ENCODE peak calls at places on chromosomes 4 and X, in nine cellular contexts. One of them, this sample, is unnamed.

GRCh38 chr4:146960634-146961033 is 15.0 kb upstream of the TTC29 start:
- DNase-seq in CD8-positive, alpha-beta memory T cell: no peak
- DNase-seq in sciatic nerve: no peak
- DNase-seq in A673: no peak
- DNase-seq in hepatic stellate cell: no peak
- DNase-seq in GM04504: no peak
- DNase-seq in activated T-cell treated with anti-CD3 and anti-CD28 coated beads, Interleukin-2, amount 50 U/mL, for 72 hours: no peak
- DNase-seq in fibroblast of lung: no peak
- DNase-seq in non-pigmented ciliary epithelial cell: no peak
- DNase-seq in this sample: no peak

GRCh38 chr4:32161382-32161781 is 1441.2 kb downstream of the PCDH7 start:
- DNase-seq in non-pigmented ciliary epithelial cell: no peak
- DNase-seq in fibroblast of lung: peak
- DNase-seq in activated T-cell treated with anti-CD3 and anti-CD28 coated beads, Interleukin-2, amount 50 U/mL, for 72 hours: no peak
- DNase-seq in hepatic stellate cell: no peak
- DNase-seq in sciatic nerve: no peak
- DNase-seq in CD8-positive, alpha-beta memory T cell: no peak
- DNase-seq in GM04504: no peak
- DNase-seq in A673: peak
- DNase-seq in this sample: no peak

GRCh38 chr4:140372607-140373327 is 679 bp upstream of the SCOC start:
- DNase-seq in fibroblast of lung: no peak
- DNase-seq in hepatic stellate cell: peak
- DNase-seq in A673: peak
- DNase-seq in GM04504: peak
- DNase-seq in non-pigmented ciliary epithelial cell: no peak
- DNase-seq in sciatic nerve: no peak
- DNase-seq in CD8-positive, alpha-beta memory T cell: peak
- DNase-seq in activated T-cell treated with anti-CD3 and anti-CD28 coated beads, Interleukin-2, amount 50 U/mL, for 72 hours: peak
- DNase-seq in this sample: no peak

GRCh38 chrX:127030011-127030738 is 210.6 kb downstream of the PRR32 start:
- DNase-seq in A673: peak
- DNase-seq in CD8-positive, alpha-beta memory T cell: no peak
- DNase-seq in hepatic stellate cell: no peak
- DNase-seq in fibroblast of lung: no peak
- DNase-seq in GM04504: no peak
- DNase-seq in sciatic nerve: no peak
- DNase-seq in non-pigmented ciliary epithelial cell: no peak
- DNase-seq in activated T-cell treated with anti-CD3 and anti-CD28 coated beads, Interleukin-2, amount 50 U/mL, for 72 hours: no peak
- DNase-seq in this sample: no peak

GRCh38 chrX:153767674-153768055 is 3.6 kb downstream of the PLXNB3 start:
- DNase-seq in non-pigmented ciliary epithelial cell: no peak
- DNase-seq in GM04504: no peak
- DNase-seq in activated T-cell treated with anti-CD3 and anti-CD28 coated beads, Interleukin-2, amount 50 U/mL, for 72 hours: no peak
- DNase-seq in CD8-positive, alpha-beta memory T cell: no peak
- DNase-seq in A673: no peak
- DNase-seq in sciatic nerve: peak
- DNase-seq in hepatic stellate cell: no peak
- DNase-seq in fibroblast of lung: no peak
- DNase-seq in this sample: no peak

GRCh38 chrX:56600141-56600540 is 36.7 kb downstream of the UBQLN2 start:
- DNase-seq in A673: peak
- DNase-seq in hepatic stellate cell: no peak
- DNase-seq in CD8-positive, alpha-beta memory T cell: no peak
- DNase-seq in activated T-cell treated with anti-CD3 and anti-CD28 coated beads, Interleukin-2, amount 50 U/mL, for 72 hours: no peak
- DNase-seq in sciatic nerve: no peak
- DNase-seq in GM04504: no peak
- DNase-seq in fibroblast of lung: peak
- DNase-seq in non-pigmented ciliary epithelial cell: no peak
- DNase-seq in this sample: no peak

GRCh38 chr4:80313627-80314026 is 21.9 kb upstream of the CFAP299 start:
- DNase-seq in GM04504: no peak
- DNase-seq in activated T-cell treated with anti-CD3 and anti-CD28 coated beads, Interleukin-2, amount 50 U/mL, for 72 hours: no peak
- DNase-seq in non-pigmented ciliary epithelial cell: no peak
- DNase-seq in hepatic stellate cell: no peak
- DNase-seq in sciatic nerve: no peak
- DNase-seq in A673: no peak
- DNase-seq in CD8-positive, alpha-beta memory T cell: no peak
- DNase-seq in fibroblast of lung: no peak
- DNase-seq in this sample: no peak

GRCh38 chr4:81625422-81626417 is 154.0 kb upstream of the RASGEF1B start:
- DNase-seq in sciatic nerve: no peak
- DNase-seq in non-pigmented ciliary epithelial cell: no peak
- DNase-seq in hepatic stellate cell: no peak
- DNase-seq in activated T-cell treated with anti-CD3 and anti-CD28 coated beads, Interleukin-2, amount 50 U/mL, for 72 hours: no peak
- DNase-seq in GM04504: no peak
- DNase-seq in CD8-positive, alpha-beta memory T cell: no peak
- DNase-seq in fibroblast of lung: no peak
- DNase-seq in A673: peak
- DNase-seq in this sample: no peak

GRCh38 chrX:2650865-2651264 is 40.2 kb upstream of the CD99 start:
- DNase-seq in fibroblast of lung: no peak
- DNase-seq in GM04504: no peak
- DNase-seq in activated T-cell treated with anti-CD3 and anti-CD28 coated beads, Interleukin-2, amount 50 U/mL, for 72 hours: no peak
- DNase-seq in A673: peak
- DNase-seq in hepatic stellate cell: no peak
- DNase-seq in non-pigmented ciliary epithelial cell: no peak
- DNase-seq in CD8-positive, alpha-beta memory T cell: no peak
- DNase-seq in sciatic nerve: no peak
- DNase-seq in this sample: no peak

GRCh38 chr4:26252349-26252748 is 68.5 kb upstream of the RBPJ start:
- DNase-seq in A673: no peak
- DNase-seq in sciatic nerve: no peak
- DNase-seq in CD8-positive, alpha-beta memory T cell: no peak
- DNase-seq in fibroblast of lung: no peak
- DNase-seq in non-pigmented ciliary epithelial cell: no peak
- DNase-seq in GM04504: no peak
- DNase-seq in hepatic stellate cell: no peak
- DNase-seq in activated T-cell treated with anti-CD3 and anti-CD28 coated beads, Interleukin-2, amount 50 U/mL, for 72 hours: peak
- DNase-seq in this sample: no peak

GRCh38 chr4:24995346-24995745 is 35.4 kb downstream of the LGI2 start:
- DNase-seq in activated T-cell treated with anti-CD3 and anti-CD28 coated beads, Interleukin-2, amount 50 U/mL, for 72 hours: no peak
- DNase-seq in GM04504: no peak
- DNase-seq in sciatic nerve: no peak
- DNase-seq in CD8-positive, alpha-beta memory T cell: no peak
- DNase-seq in non-pigmented ciliary epithelial cell: no peak
- DNase-seq in A673: no peak
- DNase-seq in fibroblast of lung: peak
- DNase-seq in hepatic stellate cell: no peak
- DNase-seq in this sample: no peak

This sample was measured in AG09309.